ENCODE peak calls at places on chromosome 5, in eight cellular contexts. R is endothelial cell of umbilical vein, Q is fibroblast of lung, P is cardiac muscle cell, X is endodermal cell, W is A549, U is fibroblast of mammary gland, D is lower lobe of right lung. Y is an unnamed sample.

GRCh38 chr5:143065185-143065584 is 295.0 kb downstream of the ARHGAP26 start:
- DNase-seq in R (no peak), Q (peak; percentile 97), P (no peak), X (no peak), W (no peak), U (peak; percentile 97), D (no peak), Y (no peak)

GRCh38 chr5:179180921-179181645 is 120.9 kb downstream of the ZNF354C start:
- DNase-seq in R (no peak), Q (no peak), P (no peak), X (no peak), W (no peak), U (no peak), D (peak; percentile 20), Y (no peak)

GRCh38 chr5:131634666-131634995 is 398 bp downstream of the RAPGEF6 start:
- DNase-seq in R (no peak), Q (peak; percentile 51), P (peak; percentile 72), X (peak; percentile 93), W (peak; percentile 55), U (peak; percentile 50), D (no peak), Y (no peak)

GRCh38 chr5:132468665-132469379 is 21.8 kb downstream of the IRF1 start:
- DNase-seq in R (no peak), Q (no peak), P (no peak), X (no peak), W (no peak), U (no peak), D (no peak), Y (no peak)

GRCh38 chr5:150139334-150139733 is 16.3 kb downstream of the PDGFRB start:
- DNase-seq in R (no peak), Q (peak; percentile 66), P (no peak), X (no peak), W (no peak), U (peak; percentile 65), D (no peak), Y (no peak)

GRCh38 chr5:42586625-42587024 is 163.4 kb downstream of the GHR start:
- DNase-seq in R (no peak), Q (peak; percentile 42), P (peak; percentile 37), X (no peak), W (no peak), U (peak; percentile 33), D (no peak), Y (no peak)

GRCh38 chr5:137858223-137858916 is 9.3 kb upstream of the MYOT start:
- DNase-seq in R (no peak), Q (peak; percentile 67), P (no peak), X (no peak), W (no peak), U (peak; percentile 49), D (no peak), Y (peak; percentile 18)

GRCh38 chr5:139273322-139273571 is 20.3 kb upstream of the MATR3 start:
- DNase-seq in R (no peak), Q (no peak), P (peak; percentile 58), X (peak; percentile 81), W (peak; percentile 43), U (no peak), D (no peak), Y (peak; percentile 39)

GRCh38 chr5:60453186-60453976 is 246.6 kb downstream of the DEPDC1B start:
- DNase-seq in R (no peak), Q (no peak), P (no peak), X (no peak), W (no peak), U (no peak), D (no peak), Y (no peak)

GRCh38 chr5:60455589-60455988 is 244.4 kb downstream of the DEPDC1B start:
- DNase-seq in R (no peak), Q (no peak), P (no peak), X (no peak), W (no peak), U (no peak), D (no peak), Y (no peak)

GRCh38 chr5:60457256-60457655 is 242.7 kb downstream of the DEPDC1B start:
- DNase-seq in R (peak; percentile 20), Q (no peak), P (no peak), X (no peak), W (no peak), U (no peak), D (no peak), Y (no peak)

GRCh38 chr5:60463179-60463868 is 236.6 kb downstream of the DEPDC1B start:
- DNase-seq in R (no peak), Q (peak; percentile 8), P (no peak), X (no peak), W (peak; percentile 35), U (no peak), D (no peak), Y (no peak)

GRCh38 chr5:60458669-60459068 is 241.3 kb downstream of the DEPDC1B start:
- DNase-seq in R (no peak), Q (no peak), P (no peak), X (no peak), W (no peak), U (no peak), D (no peak), Y (no peak)
- TF ChIP-seq CTCF in R (no peak), Q (no peak), P (no peak), X (peak; percentile 17), W (no peak), U (no peak), D (no peak), Y (no peak)

GRCh38 chr5:19314840-19315239 is 673.2 kb downstream of the CDH18 start:
- DNase-seq in R (no peak), Q (peak; percentile 91), P (no peak), X (peak; percentile 59), W (peak; percentile 8), U (no peak), D (no peak), Y (no peak)
- TF ChIP-seq CTCF in R (no peak), Q (peak; percentile 50), P (no peak), X (peak; percentile 47), W (no peak), U (no peak), D (no peak), Y (no peak)

DNA sequence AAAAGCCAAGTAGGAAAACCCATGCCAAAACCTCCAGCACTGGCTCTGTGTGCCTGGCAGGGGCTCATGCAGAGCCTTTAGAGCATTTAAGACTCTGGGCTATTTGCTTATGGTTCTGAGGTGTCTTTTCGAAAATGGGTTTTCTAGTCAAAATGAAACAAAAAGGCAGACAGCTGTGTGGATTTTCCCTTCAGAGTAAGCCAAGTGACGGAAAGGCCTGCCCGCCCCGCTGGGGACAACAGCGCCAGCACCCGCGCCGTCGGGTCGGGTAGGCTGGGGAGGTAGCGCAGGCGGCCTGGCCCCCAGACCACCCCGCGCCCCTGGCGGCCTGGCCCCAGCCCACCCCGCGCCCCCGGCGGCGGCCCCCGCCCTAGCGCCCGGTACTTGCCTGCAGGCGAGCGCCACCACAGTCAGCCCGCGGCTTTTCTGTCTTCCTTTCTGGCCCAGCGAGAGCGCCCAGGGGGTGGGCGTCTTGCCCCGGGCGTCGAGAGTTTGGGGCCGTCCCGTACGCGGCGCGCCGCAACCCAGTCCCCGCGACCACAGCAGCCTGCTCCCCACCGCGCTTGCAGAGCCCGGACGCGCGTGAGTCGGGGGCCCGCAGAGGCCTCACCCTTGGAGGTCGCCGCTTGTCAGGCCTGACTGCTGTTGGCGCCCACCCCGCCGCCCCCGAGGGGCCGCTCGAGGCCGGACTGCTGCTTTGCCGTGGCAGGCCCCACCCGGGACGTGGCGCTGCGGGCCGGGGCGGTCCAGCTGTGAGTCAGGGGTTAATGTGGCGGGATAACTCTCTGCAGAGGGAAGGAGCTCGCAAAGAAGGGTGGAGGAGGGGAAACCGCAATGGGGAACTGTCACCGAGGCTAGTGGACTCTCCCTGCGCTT is at the start of gene TICAM2:
- DNase-seq in R (peak; percentile 57), Q (peak; percentile 69), P (peak; percentile 15), X (peak; percentile 88), W (peak; percentile 52), U (peak; percentile 81), D (peak; percentile 76), Y (peak; percentile 88)
- TF ChIP-seq CTCF in R (peak; percentile 37), Q (peak; percentile 9), P (peak; percentile 8), X (peak; percentile 65), W (peak; percentile 29), U (no peak), D (peak; percentile 44), Y (peak; percentile 29)

GRCh38 chr5:24539625-24540024 is 105.2 kb downstream of the CDH10 start:
- DNase-seq in R (no peak), Q (peak; percentile 37), P (no peak), X (no peak), W (no peak), U (no peak), D (no peak), Y (no peak)

GRCh38 chr5:24530907-24531306 is 113.9 kb downstream of the CDH10 start:
- DNase-seq in R (no peak), Q (no peak), P (no peak), X (no peak), W (no peak), U (no peak), D (no peak), Y (no peak)

GRCh38 chr5:24538345-24538744 is 106.4 kb downstream of the CDH10 start:
- DNase-seq in R (no peak), Q (no peak), P (no peak), X (no peak), W (no peak), U (no peak), D (no peak), Y (no peak)

GRCh38 chr5:24535646-24536045 is 109.1 kb downstream of the CDH10 start:
- DNase-seq in R (no peak), Q (no peak), P (peak; percentile 22), X (no peak), W (no peak), U (no peak), D (no peak), Y (no peak)
- TF ChIP-seq CTCF in R (no peak), Q (no peak), P (no peak), X (peak; percentile 55), W (no peak), U (no peak), D (no peak), Y (no peak)

GRCh38 chr5:66223637-66224036 is 79.5 kb downstream of the SREK1 start:
- DNase-seq in R (peak; percentile 37), Q (peak; percentile 30), P (no peak), X (peak; percentile 76), W (no peak), U (peak; percentile 42), D (no peak), Y (peak; percentile 15)
- TF ChIP-seq CTCF in R (peak; percentile 44), Q (peak; percentile 55), P (peak; percentile 52), X (peak; percentile 70), W (peak; percentile 20), U (peak; percentile 53), D (peak; percentile 26), Y (peak; percentile 40)

DNA sequence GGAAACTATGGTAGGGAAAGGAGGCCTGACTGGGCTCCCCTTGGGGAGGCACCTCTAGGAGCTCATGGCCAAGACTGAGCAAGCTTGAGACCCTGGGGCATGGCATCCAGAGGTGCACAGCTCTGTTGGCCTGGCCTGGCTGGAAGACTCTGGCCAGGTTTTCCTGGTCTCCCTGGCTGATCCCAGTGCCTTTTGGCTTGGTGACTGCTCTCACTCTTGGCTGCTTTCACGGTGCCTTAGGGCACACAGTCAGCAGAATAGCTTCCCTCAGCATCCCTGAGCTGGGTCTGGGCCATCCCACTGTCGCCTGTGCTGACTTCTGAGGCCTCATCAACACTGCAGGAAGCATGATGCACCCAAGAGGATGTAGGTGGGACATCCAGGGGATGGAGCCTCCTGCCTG is 13.4 kb upstream of the DELE1 start:
- DNase-seq in R (no peak), Q (no peak), P (no peak), X (no peak), W (no peak), U (no peak), D (no peak), Y (no peak)
- TF ChIP-seq CTCF in R (no peak), Q (no peak), P (no peak), X (no peak), W (no peak), U (no peak), D (no peak), Y (no peak)